ENCODE peak calls at places on chromosomes 5 and 9, in nine cellular contexts. X is AG04450, Z is ascending aorta, M is AG09319, G is MCF 10A, C is pancreas, R is HFFc6, V is GM12865, P is testis. Y is an unnamed sample.

GRCh38 chr5:98016771-98017170 is 756.7 kb upstream of the RGMB start:
- DNase-seq in X (no peak), Z (no peak), M (no peak), G (no peak), C (no peak), R (no peak), V (no peak), P (no peak), Y (peak; percentile 6)

GRCh38 chr5:141521244-141521781 is 32.4 kb downstream of the PCDHGC5 start:
- DNase-seq in X (peak; percentile 97), Z (no peak), M (peak; percentile 96), G (peak; percentile 99), C (no peak), R (peak; percentile 98), V (no peak), P (peak; percentile 86), Y (peak; percentile 97)

GRCh38 chr5:80600943-80601693 is 31.0 kb upstream of the ANKRD34B start:
- DNase-seq in X (no peak), Z (no peak), M (no peak), G (no peak), C (no peak), R (no peak), V (no peak), P (no peak), Y (no peak)

GRCh38 chr9:76677481-76678055 is 86.7 kb upstream of the PCA3 start:
- DNase-seq in X (no peak), Z (no peak), M (no peak), G (no peak), C (no peak), R (no peak), V (no peak), P (no peak), Y (peak; percentile 34)

GRCh38 chr9:124849801-124850200 is 3.5 kb upstream of the WDR38 start:
- DNase-seq in X (peak; percentile 56), Z (no peak), M (no peak), G (no peak), C (no peak), R (peak; percentile 68), V (no peak), P (no peak), Y (peak; percentile 76)

GRCh38 chr9:27198175-27198574 is 89.2 kb downstream of the TEK start:
- DNase-seq in X (peak; percentile 15), Z (no peak), M (no peak), G (peak; percentile 71), C (no peak), R (no peak), V (no peak), P (no peak), Y (no peak)

GRCh38 chr9:35563791-35564197 is 41.3 kb upstream of the TESK1 start:
- DNase-seq in X (no peak), Z (no peak), M (no peak), G (no peak), C (no peak), R (no peak), V (no peak), P (peak; percentile 49), Y (no peak)

GRCh38 chr5:158701406-158702177 is 398.1 kb downstream of the EBF1 start:
- DNase-seq in X (no peak), Z (no peak), M (no peak), G (peak; percentile 82), C (no peak), R (peak; percentile 36), V (no peak), P (no peak), Y (peak; percentile 88)

GRCh38 chr9:8760000-8760767 is 960.6 kb upstream of the DMAC1 start:
- DNase-seq in X (no peak), Z (no peak), M (no peak), G (no peak), C (no peak), R (no peak), V (no peak), P (no peak), Y (no peak)

GRCh38 chr9:130741024-130741305 is 47.4 kb downstream of the EXOSC2 start:
- DNase-seq in X (no peak), Z (no peak), M (no peak), G (no peak), C (no peak), R (no peak), V (no peak), P (no peak), Y (no peak)

GRCh38 chr9:134962065-134962997 is 44.6 kb upstream of the FCN1 start:
- DNase-seq in X (no peak), Z (no peak), M (no peak), G (no peak), C (no peak), R (no peak), V (no peak), P (no peak), Y (no peak)
- TF ChIP-seq CTCF in X (no peak), Z (no peak), M (no peak), G (no peak), C (no peak), R (no peak), V (no peak), P (no peak), Y (no peak)

DNA sequence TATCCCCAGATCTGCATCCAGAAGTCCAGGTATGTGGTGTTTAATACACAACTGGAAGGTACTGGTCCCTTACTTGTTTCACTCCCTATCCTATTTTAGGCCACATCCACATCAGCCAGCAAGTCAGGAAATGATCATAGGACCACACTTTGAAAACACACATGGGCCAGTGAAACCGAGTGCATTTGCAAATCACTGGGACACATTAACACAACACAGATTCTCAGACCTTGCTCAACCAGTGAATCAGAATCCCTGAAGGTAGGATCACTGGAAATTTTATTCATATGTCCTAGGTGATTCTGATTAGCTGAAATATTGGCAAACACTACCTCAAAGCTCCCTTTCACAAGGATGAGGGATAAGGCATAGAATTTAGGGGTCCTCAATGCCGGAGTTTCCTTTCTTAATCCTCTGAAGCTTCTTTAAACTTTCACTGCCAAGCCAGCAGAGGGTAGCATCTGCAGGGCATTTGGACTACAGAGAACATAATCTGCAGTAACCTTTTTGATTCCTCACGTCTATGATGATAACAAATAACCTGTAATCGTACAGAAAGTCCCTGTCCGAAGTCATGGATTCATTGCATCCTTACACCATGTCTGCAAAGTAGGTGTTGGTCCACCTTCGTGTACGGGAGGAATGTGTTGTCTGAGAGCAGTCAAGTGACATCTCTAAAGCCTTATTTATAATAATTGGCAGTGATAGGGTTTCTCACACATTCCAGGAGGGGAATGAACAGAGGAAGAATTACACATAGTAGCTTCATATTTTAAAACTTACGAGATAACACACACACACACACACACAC is 11.0 kb upstream of the ABLIM3 start:
- DNase-seq in X (no peak), Z (no peak), M (no peak), G (peak; percentile 66), C (no peak), R (no peak), V (no peak), P (no peak), Y (peak; percentile 72)
- TF ChIP-seq CTCF in X (peak; percentile 56), Z (no peak), M (peak; percentile 54), G (peak; percentile 65), C (no peak), R (peak; percentile 76), V (no peak), P (peak; percentile 9), Y (peak; percentile 52)

GRCh38 chr9:101119206-101119819 is 90.8 kb downstream of the PLPPR1 start:
- DNase-seq in X (no peak), Z (no peak), M (no peak), G (peak; percentile 64), C (peak; percentile 40), R (no peak), V (peak; percentile 63), P (peak; percentile 63), Y (no peak)
- TF ChIP-seq CTCF in X (peak; percentile 37), Z (no peak), M (peak; percentile 47), G (peak; percentile 75), C (peak; percentile 76), R (peak; percentile 71), V (peak; percentile 88), P (peak; percentile 49), Y (peak; percentile 45)

GRCh38 chr5:74935752-74936091 is 69.5 kb upstream of the FAM169A start:
- DNase-seq in X (no peak), Z (no peak), M (no peak), G (no peak), C (no peak), R (no peak), V (no peak), P (no peak), Y (no peak)

GRCh38 chr5:74940782-74941363 is 74.7 kb upstream of the FAM169A start:
- DNase-seq in X (no peak), Z (no peak), M (no peak), G (no peak), C (no peak), R (no peak), V (no peak), P (no peak), Y (no peak)

GRCh38 chr5:74938250-74938649 is 72.1 kb upstream of the FAM169A start:
- DNase-seq in X (no peak), Z (no peak), M (no peak), G (peak; percentile 19), C (no peak), R (peak; percentile 32), V (no peak), P (no peak), Y (peak; percentile 69)

GRCh38 chr5:74934949-74935751 is 69.0 kb upstream of the FAM169A start:
- DNase-seq in X (no peak), Z (no peak), M (peak; percentile 52), G (peak; percentile 25), C (peak; percentile 58), R (peak; percentile 80), V (peak; percentile 22), P (peak; percentile 28), Y (peak; percentile 88)
- TF ChIP-seq CTCF in X (peak; percentile 37), Z (no peak), M (peak; percentile 53), G (peak; percentile 12), C (peak; percentile 41), R (peak; percentile 78), V (peak; percentile 21), P (peak; percentile 18), Y (peak; percentile 45)

GRCh38 chr5:109141499-109142200 is 268.1 kb downstream of the PJA2 start:
- DNase-seq in X (no peak), Z (no peak), M (no peak), G (no peak), C (no peak), R (no peak), V (no peak), P (no peak), Y (peak; percentile 37)
- TF ChIP-seq CTCF in X (peak; percentile 35), Z (no peak), M (no peak), G (no peak), C (no peak), R (peak; percentile 33), V (no peak), P (no peak), Y (no peak)